ENCODE peak calls at places on chromosomes 6 and 20, in ten cellular contexts. One of them, this sample, is unnamed. For H3K4me1, the result is how much of the 10 kb centered on the place peaks cover.

GRCh38 chr6:151044465-151045441 is 179.3 kb downstream of the MTHFD1L start:
- DNase-seq in left lung: no peak
- DNase-seq in aorta: peak
- DNase-seq in uterus: peak
- DNase-seq in IMR-90: peak
- DNase-seq in SJCRH30: no peak
- DNase-seq in fibroblast of lung: peak
- DNase-seq in CD4-positive, CD25-positive, alpha-beta regulatory T cell: no peak
- DNase-seq in H1: no peak
- DNase-seq in lower lobe of right lung: peak
- DNase-seq in this sample: peak

GRCh38 chr6:134317471-134318131 is at the start of gene SGK1:
- DNase-seq in left lung: no peak
- DNase-seq in aorta: no peak
- DNase-seq in uterus: peak
- DNase-seq in IMR-90: peak
- DNase-seq in SJCRH30: no peak
- DNase-seq in fibroblast of lung: peak
- DNase-seq in CD4-positive, CD25-positive, alpha-beta regulatory T cell: peak
- DNase-seq in H1: no peak
- DNase-seq in lower lobe of right lung: no peak
- DNase-seq in this sample: peak

GRCh38 chr6:52640916-52641315 is 30.0 kb upstream of the TMEM14A start:
- DNase-seq in left lung: no peak
- DNase-seq in aorta: no peak
- DNase-seq in uterus: no peak
- DNase-seq in IMR-90: no peak
- DNase-seq in SJCRH30: peak
- DNase-seq in fibroblast of lung: no peak
- DNase-seq in CD4-positive, CD25-positive, alpha-beta regulatory T cell: no peak
- DNase-seq in H1: no peak
- DNase-seq in lower lobe of right lung: no peak
- DNase-seq in this sample: no peak

GRCh38 chr20:8388146-8388545 is 256.1 kb downstream of the PLCB1 start:
- DNase-seq in left lung: no peak
- DNase-seq in aorta: no peak
- DNase-seq in uterus: no peak
- DNase-seq in IMR-90: peak
- DNase-seq in SJCRH30: no peak
- DNase-seq in fibroblast of lung: peak
- DNase-seq in CD4-positive, CD25-positive, alpha-beta regulatory T cell: no peak
- DNase-seq in H1: no peak
- DNase-seq in lower lobe of right lung: no peak
- DNase-seq in this sample: no peak

GRCh38 chr6:72873438-72873837 is 251.6 kb downstream of the KCNQ5 start:
- DNase-seq in left lung: no peak
- DNase-seq in aorta: no peak
- DNase-seq in uterus: no peak
- DNase-seq in IMR-90: no peak
- DNase-seq in SJCRH30: no peak
- DNase-seq in fibroblast of lung: no peak
- DNase-seq in CD4-positive, CD25-positive, alpha-beta regulatory T cell: no peak
- DNase-seq in H1: no peak
- DNase-seq in lower lobe of right lung: no peak
- DNase-seq in this sample: no peak

GRCh38 chr6:131035582-131035981 is 27.5 kb downstream of the EPB41L2 start:
- DNase-seq in left lung: no peak
- DNase-seq in aorta: no peak
- DNase-seq in uterus: no peak
- DNase-seq in IMR-90: no peak
- DNase-seq in SJCRH30: no peak
- DNase-seq in fibroblast of lung: no peak
- DNase-seq in CD4-positive, CD25-positive, alpha-beta regulatory T cell: no peak
- DNase-seq in H1: no peak
- DNase-seq in lower lobe of right lung: no peak
- DNase-seq in this sample: no peak

GRCh38 chr6:33686225-33686742 is 25.2 kb downstream of the UQCC2 start:
- DNase-seq in left lung: no peak
- DNase-seq in aorta: no peak
- DNase-seq in uterus: no peak
- DNase-seq in IMR-90: no peak
- DNase-seq in SJCRH30: no peak
- DNase-seq in fibroblast of lung: no peak
- DNase-seq in CD4-positive, CD25-positive, alpha-beta regulatory T cell: no peak
- DNase-seq in H1: no peak
- DNase-seq in lower lobe of right lung: no peak
- DNase-seq in this sample: peak

GRCh38 chr6:98842489-98843180 is 8.3 kb downstream of the POU3F2 start:
- DNase-seq in left lung: peak
- DNase-seq in aorta: no peak
- DNase-seq in uterus: no peak
- DNase-seq in IMR-90: no peak
- DNase-seq in SJCRH30: no peak
- DNase-seq in fibroblast of lung: no peak
- DNase-seq in CD4-positive, CD25-positive, alpha-beta regulatory T cell: no peak
- DNase-seq in H1: no peak
- DNase-seq in lower lobe of right lung: no peak
- DNase-seq in this sample: no peak

GRCh38 chr20:45833883-45834796 is 541 bp downstream of the SNX21 start:
- DNase-seq in left lung: peak
- DNase-seq in aorta: peak
- DNase-seq in uterus: peak
- DNase-seq in IMR-90: peak
- DNase-seq in SJCRH30: peak
- DNase-seq in fibroblast of lung: peak
- DNase-seq in CD4-positive, CD25-positive, alpha-beta regulatory T cell: peak
- DNase-seq in H1: peak
- DNase-seq in lower lobe of right lung: peak
- DNase-seq in this sample: peak

GRCh38 chr6:7631466-7631865 is 41.5 kb downstream of the SNRNP48 start:
- DNase-seq in left lung: no peak
- DNase-seq in aorta: no peak
- DNase-seq in uterus: no peak
- DNase-seq in IMR-90: no peak
- DNase-seq in SJCRH30: no peak
- DNase-seq in fibroblast of lung: no peak
- DNase-seq in CD4-positive, CD25-positive, alpha-beta regulatory T cell: no peak
- DNase-seq in H1: no peak
- DNase-seq in lower lobe of right lung: no peak
- DNase-seq in this sample: no peak

GRCh38 chr6:132130530-132131298 is 179.5 kb upstream of the CCN2 start:
- DNase-seq in left lung: no peak
- DNase-seq in aorta: peak
- DNase-seq in uterus: peak
- DNase-seq in IMR-90: peak
- DNase-seq in SJCRH30: peak
- DNase-seq in fibroblast of lung: peak
- DNase-seq in CD4-positive, CD25-positive, alpha-beta regulatory T cell: no peak
- DNase-seq in H1: no peak
- DNase-seq in lower lobe of right lung: no peak
- DNase-seq in this sample: no peak

GRCh38 chr6:2008383-2008976 is 236.9 kb downstream of the GMDS start:
- DNase-seq in left lung: no peak
- DNase-seq in aorta: no peak
- DNase-seq in uterus: no peak
- DNase-seq in IMR-90: peak
- DNase-seq in SJCRH30: no peak
- DNase-seq in fibroblast of lung: no peak
- DNase-seq in CD4-positive, CD25-positive, alpha-beta regulatory T cell: no peak
- DNase-seq in H1: no peak
- DNase-seq in lower lobe of right lung: no peak
- DNase-seq in this sample: no peak

GRCh38 chr6:42066156-42066555 is 15.8 kb downstream of the TAF8 start:
- DNase-seq in left lung: no peak
- DNase-seq in aorta: no peak
- DNase-seq in uterus: no peak
- DNase-seq in IMR-90: no peak
- DNase-seq in SJCRH30: no peak
- DNase-seq in fibroblast of lung: no peak
- DNase-seq in CD4-positive, CD25-positive, alpha-beta regulatory T cell: no peak
- DNase-seq in H1: no peak
- DNase-seq in lower lobe of right lung: no peak
- DNase-seq in this sample: no peak

DNA sequence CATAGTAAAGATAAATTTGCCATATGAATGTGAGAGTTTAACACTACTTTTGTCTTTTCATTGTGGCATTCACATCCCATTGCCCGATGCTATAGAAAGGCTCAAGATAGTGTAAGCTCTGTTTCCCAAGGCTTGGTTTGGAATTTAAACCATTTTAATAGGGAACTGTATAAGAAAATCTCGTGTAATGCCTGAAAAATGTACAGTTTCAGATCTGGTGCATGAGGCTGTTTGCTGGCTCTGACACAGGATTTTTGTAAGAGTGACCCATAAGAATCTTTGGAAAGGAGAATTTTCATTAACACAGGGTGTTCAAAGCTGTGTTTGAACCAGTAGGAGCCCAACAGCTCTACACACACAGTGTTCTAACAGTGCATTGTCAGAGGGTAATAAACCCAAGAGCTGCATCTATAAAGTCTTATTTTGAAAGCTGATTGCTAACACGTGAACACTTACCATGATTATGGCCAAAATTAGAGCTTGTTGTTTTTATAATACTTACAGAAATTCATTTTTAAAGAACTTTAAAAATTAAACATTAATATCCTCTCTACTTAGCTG is 293.5 kb downstream of the PRL start:
- DNase-seq in left lung: no peak
- DNase-seq in aorta: no peak
- DNase-seq in uterus: no peak
- DNase-seq in IMR-90: peak
- DNase-seq in SJCRH30: no peak
- DNase-seq in fibroblast of lung: peak
- DNase-seq in CD4-positive, CD25-positive, alpha-beta regulatory T cell: no peak
- DNase-seq in H1: no peak
- DNase-seq in lower lobe of right lung: no peak
- DNase-seq in this sample: no peak
- H3K4me3 ChIP-seq in left lung: no peak
- H3K4me3 ChIP-seq in aorta: no peak
- H3K4me3 ChIP-seq in uterus: no peak
- H3K4me3 ChIP-seq in IMR-90: no peak
- H3K4me3 ChIP-seq in SJCRH30: no peak
- H3K4me3 ChIP-seq in fibroblast of lung: no peak
- H3K4me3 ChIP-seq in CD4-positive, CD25-positive, alpha-beta regulatory T cell: no peak
- H3K4me3 ChIP-seq in H1: no peak
- H3K4me3 ChIP-seq in lower lobe of right lung: no peak
- H3K4me3 ChIP-seq in this sample: no peak

GRCh38 chr6:45477278-45477677 is 99.5 kb upstream of the SUPT3H start:
- DNase-seq in left lung: no peak
- DNase-seq in aorta: no peak
- DNase-seq in uterus: no peak
- DNase-seq in IMR-90: no peak
- DNase-seq in SJCRH30: no peak
- DNase-seq in fibroblast of lung: no peak
- DNase-seq in CD4-positive, CD25-positive, alpha-beta regulatory T cell: no peak
- DNase-seq in H1: no peak
- DNase-seq in lower lobe of right lung: no peak
- DNase-seq in this sample: no peak
- H3K4me1 ChIP-seq in left lung: under half
- H3K4me1 ChIP-seq in aorta: under half
- H3K4me1 ChIP-seq in uterus: under half
- H3K4me1 ChIP-seq in IMR-90: under half
- H3K4me1 ChIP-seq in SJCRH30: under half
- H3K4me1 ChIP-seq in fibroblast of lung: under half
- H3K4me1 ChIP-seq in CD4-positive, CD25-positive, alpha-beta regulatory T cell: under half
- H3K4me1 ChIP-seq in H1: under half
- H3K4me1 ChIP-seq in lower lobe of right lung: under half
- H3K4me1 ChIP-seq in this sample: under half

GRCh38 chr20:1568166-1568490 is 10.6 kb upstream of the SIRPD start:
- DNase-seq in left lung: no peak
- DNase-seq in aorta: no peak
- DNase-seq in uterus: no peak
- DNase-seq in IMR-90: peak
- DNase-seq in SJCRH30: peak
- DNase-seq in fibroblast of lung: no peak
- DNase-seq in CD4-positive, CD25-positive, alpha-beta regulatory T cell: no peak
- DNase-seq in H1: no peak
- DNase-seq in lower lobe of right lung: no peak
- DNase-seq in this sample: no peak
- H3K27ac ChIP-seq in left lung: peak
- H3K27ac ChIP-seq in aorta: no peak
- H3K27ac ChIP-seq in uterus: no peak
- H3K27ac ChIP-seq in IMR-90: no peak
- H3K27ac ChIP-seq in SJCRH30: no peak
- H3K27ac ChIP-seq in fibroblast of lung: no peak
- H3K27ac ChIP-seq in CD4-positive, CD25-positive, alpha-beta regulatory T cell: no peak
- H3K27ac ChIP-seq in H1: no peak
- H3K27ac ChIP-seq in lower lobe of right lung: no peak
- H3K27ac ChIP-seq in this sample: no peak

GRCh38 chr6:100261486-100261885 is 203.2 kb downstream of the SIM1 start:
- DNase-seq in left lung: no peak
- DNase-seq in aorta: no peak
- DNase-seq in uterus: no peak
- DNase-seq in IMR-90: no peak
- DNase-seq in SJCRH30: no peak
- DNase-seq in fibroblast of lung: no peak
- DNase-seq in CD4-positive, CD25-positive, alpha-beta regulatory T cell: no peak
- DNase-seq in H1: no peak
- DNase-seq in lower lobe of right lung: no peak
- DNase-seq in this sample: no peak

GRCh38 chr6:100257661-100258395 is 206.9 kb downstream of the SIM1 start:
- DNase-seq in left lung: no peak
- DNase-seq in aorta: no peak
- DNase-seq in uterus: no peak
- DNase-seq in IMR-90: peak
- DNase-seq in SJCRH30: peak
- DNase-seq in fibroblast of lung: peak
- DNase-seq in CD4-positive, CD25-positive, alpha-beta regulatory T cell: no peak
- DNase-seq in H1: no peak
- DNase-seq in lower lobe of right lung: no peak
- DNase-seq in this sample: no peak

GRCh38 chr6:100260584-100260983 is 204.1 kb downstream of the SIM1 start:
- DNase-seq in left lung: no peak
- DNase-seq in aorta: no peak
- DNase-seq in uterus: no peak
- DNase-seq in IMR-90: peak
- DNase-seq in SJCRH30: no peak
- DNase-seq in fibroblast of lung: no peak
- DNase-seq in CD4-positive, CD25-positive, alpha-beta regulatory T cell: no peak
- DNase-seq in H1: no peak
- DNase-seq in lower lobe of right lung: no peak
- DNase-seq in this sample: no peak

GRCh38 chr6:100258752-100259151 is 206.0 kb downstream of the SIM1 start:
- DNase-seq in left lung: no peak
- DNase-seq in aorta: no peak
- DNase-seq in uterus: no peak
- DNase-seq in IMR-90: no peak
- DNase-seq in SJCRH30: no peak
- DNase-seq in fibroblast of lung: no peak
- DNase-seq in CD4-positive, CD25-positive, alpha-beta regulatory T cell: no peak
- DNase-seq in H1: no peak
- DNase-seq in lower lobe of right lung: no peak
- DNase-seq in this sample: no peak

DNA sequence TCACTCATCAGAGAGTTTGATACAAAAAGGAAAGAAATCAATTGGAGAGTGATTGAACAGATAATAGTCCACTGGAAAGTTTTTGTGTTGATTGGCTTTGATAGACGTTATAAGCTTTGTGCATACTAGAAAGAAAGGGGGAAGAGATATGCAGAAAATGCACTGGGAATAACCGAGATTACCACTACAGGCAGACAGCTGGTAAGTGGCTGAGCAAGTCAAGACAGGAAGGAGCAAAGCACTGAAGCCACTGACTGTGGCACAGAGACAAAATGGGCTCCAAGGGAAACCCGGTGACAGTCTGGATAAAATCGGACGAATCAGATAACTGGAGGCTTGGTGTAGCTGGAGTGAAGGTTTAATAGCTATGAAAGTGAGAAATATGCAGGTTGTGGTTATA is 209.0 kb downstream of the SIM1 start:
- DNase-seq in left lung: no peak
- DNase-seq in aorta: no peak
- DNase-seq in uterus: no peak
- DNase-seq in IMR-90: no peak
- DNase-seq in SJCRH30: no peak
- DNase-seq in fibroblast of lung: no peak
- DNase-seq in CD4-positive, CD25-positive, alpha-beta regulatory T cell: no peak
- DNase-seq in H1: no peak
- DNase-seq in lower lobe of right lung: no peak
- DNase-seq in this sample: no peak
- H3K4me3 ChIP-seq in left lung: no peak
- H3K4me3 ChIP-seq in aorta: no peak
- H3K4me3 ChIP-seq in uterus: no peak
- H3K4me3 ChIP-seq in IMR-90: no peak
- H3K4me3 ChIP-seq in SJCRH30: no peak
- H3K4me3 ChIP-seq in fibroblast of lung: no peak
- H3K4me3 ChIP-seq in CD4-positive, CD25-positive, alpha-beta regulatory T cell: no peak
- H3K4me3 ChIP-seq in H1: no peak
- H3K4me3 ChIP-seq in lower lobe of right lung: no peak
- H3K4me3 ChIP-seq in this sample: no peak